ENCODE peak calls at places on chromosomes 16 and 17, in nine cellular contexts. W is CD4-positive, alpha-beta T cell; C is mesothelial cell of epicardium; N is cardiac muscle cell; I is PC-3; H is glutamatergic neuron; G is heart right ventricle; B is thoracic aorta; X is lung. Z is an unnamed sample.

GRCh38 chr16:83989300-83989699 is 21.3 kb downstream of the NECAB2 start:
- DNase-seq in W (no peak), C (no peak), N (no peak), I (peak), H (no peak), G (no peak), B (no peak), X (no peak), Z (no peak)

GRCh38 chr17:81948635-81949378 is 1.8 kb upstream of the MYADML2 start:
- DNase-seq in W (no peak), C (peak), N (no peak), I (no peak), H (no peak), G (no peak), B (no peak), X (no peak), Z (no peak)

GRCh38 chr17:82929676-82930042 is 89.8 kb upstream of the ZNF750 start:
- DNase-seq in W (no peak), C (no peak), N (no peak), I (no peak), H (peak), G (no peak), B (no peak), X (no peak), Z (no peak)

GRCh38 chr17:31272803-31273202 is 24.2 kb downstream of the OMG start:
- DNase-seq in W (no peak), C (no peak), N (no peak), I (no peak), H (no peak), G (no peak), B (no peak), X (no peak), Z (no peak)

GRCh38 chr16:63385714-63386113 is 1349.5 kb upstream of the CDH8 start:
- DNase-seq in W (no peak), C (no peak), N (no peak), I (no peak), H (peak), G (no peak), B (no peak), X (no peak), Z (no peak)

GRCh38 chr17:82228842-82229685 is at the start of gene SLC16A3:
- DNase-seq in W (peak), C (peak), N (peak), I (peak), H (no peak), G (peak), B (no peak), X (no peak), Z (no peak)

GRCh38 chr16:48503779-48504178 is 106.2 kb downstream of the N4BP1 start:
- DNase-seq in W (no peak), C (peak), N (peak), I (no peak), H (no peak), G (peak), B (no peak), X (peak), Z (no peak)

GRCh38 chr17:76691379-76692191 is 19.2 kb downstream of the MXRA7 start:
- DNase-seq in W (no peak), C (no peak), N (no peak), I (no peak), H (no peak), G (no peak), B (no peak), X (no peak), Z (no peak)

GRCh38 chr17:63476857-63477470 is at the start of gene ACE:
- DNase-seq in W (peak), C (peak), N (peak), I (peak), H (peak), G (peak), B (no peak), X (no peak), Z (peak)

GRCh38 chr16:72400257-72401078 is 228.5 kb upstream of the PMFBP1 start:
- DNase-seq in W (no peak), C (peak), N (peak), I (peak), H (no peak), G (no peak), B (no peak), X (no peak), Z (peak)

GRCh38 chr17:28967240-28968135 is 16.2 kb upstream of the PHF12 start:
- DNase-seq in W (no peak), C (no peak), N (peak), I (no peak), H (no peak), G (no peak), B (no peak), X (no peak), Z (no peak)

GRCh38 chr17:39118674-39119419 is 32.6 kb downstream of the PLXDC1 start:
- DNase-seq in W (no peak), C (no peak), N (no peak), I (no peak), H (no peak), G (no peak), B (no peak), X (no peak), Z (no peak)

GRCh38 chr17:31424944-31425582 is 33.6 kb downstream of the RAB11FIP4 start:
- DNase-seq in W (no peak), C (no peak), N (no peak), I (no peak), H (peak), G (no peak), B (no peak), X (no peak), Z (no peak)

GRCh38 chr16:85570735-85571562 is 42.2 kb upstream of the GSE1 start:
- DNase-seq in W (no peak), C (no peak), N (no peak), I (peak), H (no peak), G (peak), B (no peak), X (peak), Z (no peak)

GRCh38 chr16:17238285-17239028 is 232.3 kb downstream of the XYLT1 start:
- DNase-seq in W (no peak), C (no peak), N (no peak), I (no peak), H (no peak), G (no peak), B (no peak), X (no peak), Z (no peak)

GRCh38 chr17:75218121-75218520 is 12.6 kb downstream of the NUP85 start:
- DNase-seq in W (no peak), C (no peak), N (no peak), I (no peak), H (peak), G (no peak), B (no peak), X (no peak), Z (no peak)

GRCh38 chr16:21302898-21303528 is 24.9 kb upstream of the CRYM start:
- DNase-seq in W (no peak), C (no peak), N (peak), I (peak), H (no peak), G (no peak), B (no peak), X (no peak), Z (no peak)

GRCh38 chr17:8466466-8466865 is 30.8 kb downstream of the NDEL1 start:
- DNase-seq in W (no peak), C (no peak), N (peak), I (no peak), H (peak), G (no peak), B (no peak), X (no peak), Z (no peak)

GRCh38 chr16:56343661-56344517 is 81.5 kb downstream of the AMFR start:
- DNase-seq in W (no peak), C (no peak), N (no peak), I (peak), H (no peak), G (no peak), B (no peak), X (no peak), Z (no peak)

GRCh38 chr16:3789375-3790067 is 72.2 kb upstream of the TRAP1 start:
- DNase-seq in W (no peak), C (no peak), N (no peak), I (no peak), H (no peak), G (no peak), B (no peak), X (no peak), Z (no peak)

GRCh38 chr17:44004761-44005526 is 522 bp downstream of the NAGS start:
- DNase-seq in W (no peak), C (no peak), N (no peak), I (peak), H (peak), G (no peak), B (no peak), X (no peak), Z (no peak)

GRCh38 chr16:68994324-68994723 is 111.1 kb upstream of the HAS3 start:
- DNase-seq in W (no peak), C (no peak), N (no peak), I (no peak), H (no peak), G (no peak), B (no peak), X (no peak), Z (no peak)

GRCh38 chr17:10290046-10290445 is 82.8 kb downstream of the MYH13 start:
- DNase-seq in W (no peak), C (no peak), N (peak), I (no peak), H (no peak), G (peak), B (no peak), X (no peak), Z (no peak)

GRCh38 chr16:15653227-15653626 is 3.2 kb downstream of the NDE1 start:
- DNase-seq in W (no peak), C (no peak), N (peak), I (peak), H (peak), G (no peak), B (no peak), X (no peak), Z (no peak)

GRCh38 chr16:8868272-8869211 is at the start of gene CARHSP1:
- DNase-seq in W (peak), C (peak), N (peak), I (peak), H (peak), G (peak), B (peak), X (peak), Z (peak)

GRCh38 chr17:36675786-36676185 is 74.4 kb downstream of the MRM1 start:
- DNase-seq in W (no peak), C (no peak), N (no peak), I (no peak), H (no peak), G (no peak), B (no peak), X (no peak), Z (no peak)

GRCh38 chr17:70313031-70313430 is 143.7 kb downstream of the KCNJ2 start:
- DNase-seq in W (no peak), C (no peak), N (peak), I (no peak), H (no peak), G (no peak), B (no peak), X (no peak), Z (no peak)

GRCh38 chr17:63945851-63946439 is 13.8 kb upstream of the CD79B start:
- DNase-seq in W (no peak), C (no peak), N (no peak), I (no peak), H (no peak), G (no peak), B (no peak), X (no peak), Z (no peak)

GRCh38 chr16:65945485-65945884 is 421.0 kb upstream of the CDH5 start:
- DNase-seq in W (no peak), C (no peak), N (no peak), I (no peak), H (no peak), G (no peak), B (no peak), X (no peak), Z (no peak)

GRCh38 chr17:5563451-5563850 is 20.9 kb downstream of the NLRP1 start:
- DNase-seq in W (no peak), C (no peak), N (peak), I (no peak), H (no peak), G (no peak), B (no peak), X (no peak), Z (no peak)

GRCh38 chr17:37310940-37311339 is 64.8 kb upstream of the C17orf78 start:
- DNase-seq in W (no peak), C (no peak), N (no peak), I (no peak), H (no peak), G (no peak), B (no peak), X (no peak), Z (no peak)

GRCh38 chr16:10678655-10679054 is 16.1 kb downstream of the TEKT5 start:
- DNase-seq in W (no peak), C (no peak), N (no peak), I (no peak), H (no peak), G (no peak), B (no peak), X (no peak), Z (no peak)

GRCh38 chr17:19542247-19542646 is 8.6 kb downstream of the SLC47A1 start:
- DNase-seq in W (no peak), C (no peak), N (no peak), I (no peak), H (no peak), G (no peak), B (no peak), X (no peak), Z (no peak)

GRCh38 chr17:19544366-19544765 is 10.7 kb downstream of the SLC47A1 start:
- DNase-seq in W (no peak), C (no peak), N (no peak), I (no peak), H (no peak), G (no peak), B (no peak), X (no peak), Z (no peak)

GRCh38 chr17:19551148-19551547 is 17.5 kb downstream of the SLC47A1 start:
- DNase-seq in W (no peak), C (no peak), N (no peak), I (peak), H (no peak), G (no peak), B (no peak), X (no peak), Z (no peak)

GRCh38 chr17:19549746-19550623 is 16.3 kb downstream of the SLC47A1 start:
- DNase-seq in W (no peak), C (no peak), N (no peak), I (no peak), H (no peak), G (no peak), B (no peak), X (no peak), Z (no peak)

DNA sequence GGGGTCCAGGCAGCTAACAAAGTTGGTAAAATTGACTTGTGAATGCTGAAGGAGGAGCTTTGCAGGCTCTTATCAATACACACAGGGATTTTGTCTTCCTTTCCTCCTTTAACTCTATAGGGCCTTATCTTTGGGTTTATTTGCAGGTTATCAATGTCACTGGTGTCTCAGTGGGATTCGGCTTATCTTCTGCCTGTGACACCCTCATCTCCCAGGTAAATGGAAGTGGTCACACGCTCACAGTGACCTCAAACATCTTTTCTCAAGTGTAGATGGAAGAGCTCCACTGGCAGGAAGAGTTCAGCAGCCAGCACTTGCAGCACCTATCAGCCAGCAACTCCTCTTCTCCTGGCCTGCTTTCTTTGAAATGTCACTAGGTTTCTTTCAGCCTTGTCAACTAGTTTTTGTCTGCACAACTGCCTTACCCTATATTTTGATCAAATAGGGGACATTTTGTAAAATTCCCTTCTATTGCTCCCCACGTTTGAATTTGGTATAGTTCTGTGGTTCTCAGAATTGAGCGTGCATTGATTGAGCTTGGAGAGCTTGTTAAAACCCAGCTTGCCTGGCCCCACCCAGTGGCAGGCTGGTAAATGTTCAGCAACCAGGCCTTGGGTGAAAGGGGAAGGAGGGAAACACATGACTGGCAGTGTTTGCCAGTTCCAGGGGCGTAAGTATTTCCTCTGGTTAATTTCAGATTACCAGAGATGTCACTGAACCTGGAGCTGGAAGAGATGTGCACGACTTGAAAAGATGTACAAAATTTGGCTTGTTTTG is 12.8 kb downstream of the SLC47A1 start:
- DNase-seq in W (no peak), C (no peak), N (no peak), I (peak), H (no peak), G (peak), B (no peak), X (peak), Z (no peak)
- TF ChIP-seq CTCF in W (no peak), C (no peak), N (no peak), I (peak), H (no peak), G (peak), B (peak), X (no peak), Z (peak)

GRCh38 chr17:45991341-45991740 is 7.7 kb upstream of the STH start:
- DNase-seq in W (no peak), C (no peak), N (no peak), I (no peak), H (no peak), G (no peak), B (no peak), X (no peak), Z (no peak)

GRCh38 chr17:45992904-45993303 is 6.1 kb upstream of the STH start:
- DNase-seq in W (no peak), C (no peak), N (no peak), I (no peak), H (no peak), G (no peak), B (no peak), X (no peak), Z (no peak)

GRCh38 chr17:45989759-45990158 is 9.3 kb upstream of the STH start:
- DNase-seq in W (no peak), C (no peak), N (no peak), I (no peak), H (no peak), G (no peak), B (no peak), X (no peak), Z (no peak)

GRCh38 chr17:45992175-45992574 is 6.9 kb upstream of the STH start:
- DNase-seq in W (no peak), C (no peak), N (no peak), I (no peak), H (no peak), G (no peak), B (no peak), X (no peak), Z (no peak)

DNA sequence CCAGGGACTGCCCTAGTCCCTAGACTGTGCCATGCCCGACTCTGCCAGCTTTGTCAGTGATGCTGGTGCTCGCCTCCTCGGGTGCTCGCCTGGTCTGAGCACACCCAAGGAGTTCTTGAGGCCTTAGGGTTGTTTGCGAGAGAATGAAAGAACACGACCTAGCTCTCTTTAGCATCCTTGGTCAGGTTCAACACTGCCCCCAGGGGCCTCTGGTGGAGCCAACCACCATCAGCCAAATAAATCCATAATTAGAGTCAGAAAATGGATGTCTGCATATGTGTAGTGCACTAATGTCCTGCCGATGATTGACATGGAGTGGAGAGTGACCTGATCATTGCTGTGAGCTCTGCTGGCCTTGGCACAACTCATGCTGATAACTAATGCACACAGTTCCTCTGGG is 8.2 kb upstream of the STH start:
- DNase-seq in W (no peak), C (no peak), N (no peak), I (no peak), H (no peak), G (no peak), B (no peak), X (no peak), Z (no peak)
- TF ChIP-seq CTCF in W (no peak), C (no peak), N (peak), I (peak), H (no peak), G (no peak), B (no peak), X (no peak), Z (peak)

DNA sequence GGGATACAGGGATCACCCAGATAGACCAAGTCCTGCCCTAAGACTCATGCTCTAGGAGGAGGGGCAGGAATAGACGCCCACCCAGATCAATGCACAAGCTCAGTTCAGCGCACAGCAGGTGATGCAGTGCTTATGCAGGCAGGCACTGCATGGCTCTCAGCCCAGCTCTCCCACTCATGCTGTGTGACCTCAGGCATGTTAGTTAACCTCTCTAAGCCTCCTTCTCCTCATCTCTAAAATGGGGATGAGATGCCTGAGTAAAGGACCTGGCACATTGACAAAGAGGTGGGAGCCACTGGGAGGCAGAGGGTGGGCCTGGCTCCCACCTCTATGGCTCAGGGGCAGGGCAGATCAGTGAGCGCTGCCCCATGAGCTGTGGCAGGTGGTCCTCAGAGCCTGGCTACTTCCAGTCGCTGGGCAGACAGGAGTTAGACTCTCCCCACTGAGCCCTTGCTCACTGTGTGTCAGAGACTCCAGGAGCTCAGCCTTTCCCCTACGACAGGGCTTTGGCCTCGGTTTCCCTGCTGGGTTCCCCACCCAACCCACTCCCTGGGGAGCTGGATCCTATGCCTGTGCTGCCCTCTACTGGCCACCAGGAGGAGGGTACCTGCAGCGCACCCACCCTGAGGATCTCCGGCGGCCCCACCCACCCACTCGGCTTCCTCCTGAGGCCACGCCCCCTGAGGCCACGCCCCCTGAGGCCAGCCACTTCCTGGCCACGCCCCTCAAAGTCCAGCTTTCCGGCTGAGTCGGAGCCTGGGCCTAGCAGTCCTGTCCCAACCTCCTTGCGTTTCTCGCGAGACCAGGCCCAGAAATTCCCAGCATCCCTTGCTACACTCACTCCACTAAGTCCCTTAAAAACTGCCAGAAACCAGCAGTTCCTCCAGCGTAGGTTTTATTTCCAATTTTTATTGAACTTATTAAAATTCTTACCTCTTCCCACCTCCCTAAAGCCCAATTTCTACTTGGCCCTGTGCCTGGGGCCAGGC is 196.1 kb downstream of the GSG1L start:
- DNase-seq in W (peak), C (peak), N (peak), I (peak), H (peak), G (peak), B (no peak), X (peak), Z (peak)
- TF ChIP-seq CTCF in W (peak), C (peak), N (peak), I (peak), H (peak), G (peak), B (peak), X (no peak), Z (peak)

DNA sequence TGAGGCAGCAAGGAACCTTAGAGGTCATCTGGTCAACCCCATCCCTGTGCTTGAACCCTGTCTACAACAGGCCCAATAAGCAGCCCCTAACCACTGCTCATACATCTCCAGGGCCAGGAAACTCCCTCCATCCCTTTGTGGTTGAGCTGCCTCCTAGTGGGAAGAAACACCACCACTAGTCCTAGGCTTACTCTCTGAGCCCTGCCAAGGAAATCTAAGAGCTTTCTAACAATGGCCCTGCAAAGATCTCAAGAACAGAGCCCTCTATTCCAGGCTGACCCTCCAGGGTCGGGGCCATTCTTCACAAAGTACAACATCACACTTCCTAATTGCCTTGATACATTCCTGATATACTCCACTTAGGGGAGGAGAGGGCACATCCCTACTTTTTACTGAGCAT is 5.8 kb downstream of the ACLY start:
- DNase-seq in W (no peak), C (no peak), N (no peak), I (no peak), H (no peak), G (no peak), B (no peak), X (no peak), Z (no peak)
- TF ChIP-seq CTCF in W (no peak), C (no peak), N (peak), I (peak), H (no peak), G (no peak), B (no peak), X (no peak), Z (no peak)